ENCODE peak calls at places on chromosomes 4 and X, in eight cellular contexts. One of them, this sample, is unnamed.

GRCh38 chr4:54382623-54383022 is 153.5 kb downstream of the PDGFRA start:
- DNase-seq in GM12878: no peak
- DNase-seq in PC-3: no peak
- DNase-seq in mammary epithelial cell: no peak
- DNase-seq in MM.1S: no peak
- DNase-seq in HepG2: no peak
- DNase-seq in IMR-90: no peak
- DNase-seq in astrocyte: no peak
- DNase-seq in this sample: no peak

GRCh38 chr4:128471576-128471975 is 184.0 kb upstream of the PGRMC2 start:
- DNase-seq in GM12878: no peak
- DNase-seq in PC-3: peak
- DNase-seq in mammary epithelial cell: no peak
- DNase-seq in MM.1S: no peak
- DNase-seq in HepG2: no peak
- DNase-seq in IMR-90: no peak
- DNase-seq in astrocyte: no peak
- DNase-seq in this sample: no peak

GRCh38 chr4:154982187-154983047 is 201.3 kb downstream of the RBM46 start:
- DNase-seq in GM12878: peak
- DNase-seq in PC-3: peak
- DNase-seq in mammary epithelial cell: peak
- DNase-seq in MM.1S: peak
- DNase-seq in HepG2: peak
- DNase-seq in IMR-90: peak
- DNase-seq in astrocyte: peak
- DNase-seq in this sample: peak

GRCh38 chrX:119984652-119985051 is 41.1 kb upstream of the NKAP start:
- DNase-seq in GM12878: no peak
- DNase-seq in PC-3: peak
- DNase-seq in mammary epithelial cell: no peak
- DNase-seq in MM.1S: no peak
- DNase-seq in HepG2: no peak
- DNase-seq in IMR-90: no peak
- DNase-seq in astrocyte: no peak
- DNase-seq in this sample: no peak

GRCh38 chrX:95040104-95040503 is 1366.1 kb downstream of the FAM133A start:
- DNase-seq in GM12878: no peak
- DNase-seq in PC-3: no peak
- DNase-seq in mammary epithelial cell: no peak
- DNase-seq in MM.1S: peak
- DNase-seq in HepG2: no peak
- DNase-seq in IMR-90: no peak
- DNase-seq in astrocyte: no peak
- DNase-seq in this sample: no peak

GRCh38 chrX:133294126-133294525 is 76.0 kb upstream of the TFDP3 start:
- DNase-seq in GM12878: no peak
- DNase-seq in PC-3: no peak
- DNase-seq in mammary epithelial cell: no peak
- DNase-seq in MM.1S: no peak
- DNase-seq in HepG2: no peak
- DNase-seq in IMR-90: no peak
- DNase-seq in astrocyte: peak
- DNase-seq in this sample: no peak

GRCh38 chrX:136176399-136176825 is 29.1 kb downstream of the FHL1 start:
- DNase-seq in GM12878: no peak
- DNase-seq in PC-3: peak
- DNase-seq in mammary epithelial cell: peak
- DNase-seq in MM.1S: no peak
- DNase-seq in HepG2: no peak
- DNase-seq in IMR-90: peak
- DNase-seq in astrocyte: peak
- DNase-seq in this sample: no peak

GRCh38 chrX:41823402-41823801 is 99.4 kb downstream of the GPR82 start:
- DNase-seq in GM12878: no peak
- DNase-seq in PC-3: no peak
- DNase-seq in mammary epithelial cell: no peak
- DNase-seq in MM.1S: no peak
- DNase-seq in HepG2: peak
- DNase-seq in IMR-90: no peak
- DNase-seq in astrocyte: peak
- DNase-seq in this sample: no peak

GRCh38 chrX:147912093-147912801 is 528 bp downstream of the FMR1 start:
- DNase-seq in GM12878: no peak
- DNase-seq in PC-3: peak
- DNase-seq in mammary epithelial cell: peak
- DNase-seq in MM.1S: peak
- DNase-seq in HepG2: no peak
- DNase-seq in IMR-90: peak
- DNase-seq in astrocyte: peak
- DNase-seq in this sample: peak

GRCh38 chrX:135536883-135537282 is 16.4 kb downstream of the INTS6L start:
- DNase-seq in GM12878: no peak
- DNase-seq in PC-3: no peak
- DNase-seq in mammary epithelial cell: no peak
- DNase-seq in MM.1S: no peak
- DNase-seq in HepG2: no peak
- DNase-seq in IMR-90: no peak
- DNase-seq in astrocyte: no peak
- DNase-seq in this sample: no peak

GRCh38 chrX:20066968-20067708 is 49.6 kb downstream of the MAP7D2 start:
- DNase-seq in GM12878: no peak
- DNase-seq in PC-3: peak
- DNase-seq in mammary epithelial cell: peak
- DNase-seq in MM.1S: peak
- DNase-seq in HepG2: peak
- DNase-seq in IMR-90: peak
- DNase-seq in astrocyte: peak
- DNase-seq in this sample: peak

GRCh38 chrX:29890004-29890403 is 325.4 kb upstream of the MAGEB2 start:
- DNase-seq in GM12878: no peak
- DNase-seq in PC-3: no peak
- DNase-seq in mammary epithelial cell: no peak
- DNase-seq in MM.1S: no peak
- DNase-seq in HepG2: no peak
- DNase-seq in IMR-90: peak
- DNase-seq in astrocyte: peak
- DNase-seq in this sample: no peak

GRCh38 chrX:129678176-129678880 is 23.6 kb upstream of the APLN start:
- DNase-seq in GM12878: no peak
- DNase-seq in PC-3: peak
- DNase-seq in mammary epithelial cell: no peak
- DNase-seq in MM.1S: peak
- DNase-seq in HepG2: no peak
- DNase-seq in IMR-90: no peak
- DNase-seq in astrocyte: no peak
- DNase-seq in this sample: no peak

GRCh38 chrX:103533428-103534216 is 14.3 kb upstream of the RAB40A start:
- DNase-seq in GM12878: peak
- DNase-seq in PC-3: peak
- DNase-seq in mammary epithelial cell: peak
- DNase-seq in MM.1S: peak
- DNase-seq in HepG2: peak
- DNase-seq in IMR-90: peak
- DNase-seq in astrocyte: peak
- DNase-seq in this sample: peak

GRCh38 chr4:77852892-77853495 is 9.6 kb upstream of the MRPL1 start:
- DNase-seq in GM12878: peak
- DNase-seq in PC-3: no peak
- DNase-seq in mammary epithelial cell: no peak
- DNase-seq in MM.1S: no peak
- DNase-seq in HepG2: no peak
- DNase-seq in IMR-90: no peak
- DNase-seq in astrocyte: no peak
- DNase-seq in this sample: peak

GRCh38 chr4:159925770-159926169 is 822.9 kb downstream of the RAPGEF2 start:
- DNase-seq in GM12878: no peak
- DNase-seq in PC-3: no peak
- DNase-seq in mammary epithelial cell: no peak
- DNase-seq in MM.1S: no peak
- DNase-seq in HepG2: no peak
- DNase-seq in IMR-90: no peak
- DNase-seq in astrocyte: no peak
- DNase-seq in this sample: no peak

GRCh38 chrX:140503714-140504351 is 1.0 kb downstream of the SOX3 start:
- DNase-seq in GM12878: no peak
- DNase-seq in PC-3: no peak
- DNase-seq in mammary epithelial cell: no peak
- DNase-seq in MM.1S: no peak
- DNase-seq in HepG2: no peak
- DNase-seq in IMR-90: peak
- DNase-seq in astrocyte: peak
- DNase-seq in this sample: no peak

GRCh38 chr4:140127422-140127821 is 26.6 kb downstream of the MAML3 start:
- DNase-seq in GM12878: no peak
- DNase-seq in PC-3: no peak
- DNase-seq in mammary epithelial cell: no peak
- DNase-seq in MM.1S: no peak
- DNase-seq in HepG2: no peak
- DNase-seq in IMR-90: no peak
- DNase-seq in astrocyte: no peak
- DNase-seq in this sample: no peak

GRCh38 chr4:56128231-56128630 is 179.5 kb downstream of the CEP135 start:
- DNase-seq in GM12878: no peak
- DNase-seq in PC-3: peak
- DNase-seq in mammary epithelial cell: peak
- DNase-seq in MM.1S: no peak
- DNase-seq in HepG2: no peak
- DNase-seq in IMR-90: peak
- DNase-seq in astrocyte: peak
- DNase-seq in this sample: no peak

GRCh38 chrX:103356897-103357296 is 591 bp downstream of the TCEAL9 start:
- DNase-seq in GM12878: no peak
- DNase-seq in PC-3: peak
- DNase-seq in mammary epithelial cell: no peak
- DNase-seq in MM.1S: no peak
- DNase-seq in HepG2: no peak
- DNase-seq in IMR-90: no peak
- DNase-seq in astrocyte: no peak
- DNase-seq in this sample: peak

GRCh38 chr4:111699163-111699562 is 446.1 kb upstream of the FAM241A start:
- DNase-seq in GM12878: no peak
- DNase-seq in PC-3: no peak
- DNase-seq in mammary epithelial cell: no peak
- DNase-seq in MM.1S: no peak
- DNase-seq in HepG2: no peak
- DNase-seq in IMR-90: no peak
- DNase-seq in astrocyte: no peak
- DNase-seq in this sample: no peak

DNA sequence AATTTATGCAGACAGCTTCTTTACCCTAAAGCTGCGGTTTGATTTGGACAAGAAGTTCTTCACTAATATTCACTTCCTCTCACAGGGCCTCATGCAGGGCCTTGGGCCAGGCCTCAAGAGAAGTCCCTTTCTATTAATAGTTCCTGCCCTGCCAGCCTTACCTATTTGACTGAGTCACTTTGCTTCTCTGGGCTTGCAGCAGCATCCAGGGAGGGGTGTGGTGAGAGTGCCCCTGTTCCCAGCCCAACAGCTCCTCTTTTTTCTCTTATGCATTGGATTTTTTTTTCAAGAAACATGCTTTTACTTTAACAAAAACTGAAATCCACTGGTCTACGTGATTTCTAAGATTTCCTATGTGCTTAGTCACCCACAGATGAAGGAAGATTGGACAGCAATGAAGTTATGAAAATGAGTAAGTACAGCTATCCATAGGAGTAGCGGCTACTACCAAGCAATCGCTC is 26.7 kb downstream of the FAM156B start:
- DNase-seq in GM12878: peak
- DNase-seq in PC-3: peak
- DNase-seq in mammary epithelial cell: peak
- DNase-seq in MM.1S: peak
- DNase-seq in HepG2: no peak
- DNase-seq in IMR-90: peak
- DNase-seq in astrocyte: peak
- DNase-seq in this sample: no peak
- H3K9ac ChIP-seq in GM12878: no peak
- H3K9ac ChIP-seq in PC-3: peak
- H3K9ac ChIP-seq in mammary epithelial cell: no peak
- H3K9ac ChIP-seq in MM.1S: peak
- H3K9ac ChIP-seq in HepG2: no peak
- H3K9ac ChIP-seq in IMR-90: peak
- H3K9ac ChIP-seq in astrocyte: no peak
- H3K9ac ChIP-seq in this sample: no peak

GRCh38 chr4:7313991-7314390 is 120.7 kb downstream of the PSAPL1 start:
- DNase-seq in GM12878: no peak
- DNase-seq in PC-3: no peak
- DNase-seq in mammary epithelial cell: no peak
- DNase-seq in MM.1S: no peak
- DNase-seq in HepG2: no peak
- DNase-seq in IMR-90: no peak
- DNase-seq in astrocyte: no peak
- DNase-seq in this sample: no peak
- H3K27ac ChIP-seq in GM12878: no peak
- H3K27ac ChIP-seq in PC-3: no peak
- H3K27ac ChIP-seq in mammary epithelial cell: no peak
- H3K27ac ChIP-seq in MM.1S: no peak
- H3K27ac ChIP-seq in HepG2: no peak
- H3K27ac ChIP-seq in IMR-90: no peak
- H3K27ac ChIP-seq in astrocyte: no peak
- H3K27ac ChIP-seq in this sample: no peak

GRCh38 chrX:154695913-154696312 is 42.5 kb upstream of the CTAG2 start:
- DNase-seq in GM12878: no peak
- DNase-seq in PC-3: no peak
- DNase-seq in mammary epithelial cell: no peak
- DNase-seq in MM.1S: no peak
- DNase-seq in HepG2: no peak
- DNase-seq in IMR-90: peak
- DNase-seq in astrocyte: no peak
- DNase-seq in this sample: no peak
- H2AFZ ChIP-seq in GM12878: no peak
- H2AFZ ChIP-seq in PC-3: no peak
- H2AFZ ChIP-seq in mammary epithelial cell: no peak
- H2AFZ ChIP-seq in MM.1S: no peak
- H2AFZ ChIP-seq in HepG2: no peak
- H2AFZ ChIP-seq in IMR-90: peak
- H2AFZ ChIP-seq in astrocyte: no peak
- H2AFZ ChIP-seq in this sample: no peak

DNA sequence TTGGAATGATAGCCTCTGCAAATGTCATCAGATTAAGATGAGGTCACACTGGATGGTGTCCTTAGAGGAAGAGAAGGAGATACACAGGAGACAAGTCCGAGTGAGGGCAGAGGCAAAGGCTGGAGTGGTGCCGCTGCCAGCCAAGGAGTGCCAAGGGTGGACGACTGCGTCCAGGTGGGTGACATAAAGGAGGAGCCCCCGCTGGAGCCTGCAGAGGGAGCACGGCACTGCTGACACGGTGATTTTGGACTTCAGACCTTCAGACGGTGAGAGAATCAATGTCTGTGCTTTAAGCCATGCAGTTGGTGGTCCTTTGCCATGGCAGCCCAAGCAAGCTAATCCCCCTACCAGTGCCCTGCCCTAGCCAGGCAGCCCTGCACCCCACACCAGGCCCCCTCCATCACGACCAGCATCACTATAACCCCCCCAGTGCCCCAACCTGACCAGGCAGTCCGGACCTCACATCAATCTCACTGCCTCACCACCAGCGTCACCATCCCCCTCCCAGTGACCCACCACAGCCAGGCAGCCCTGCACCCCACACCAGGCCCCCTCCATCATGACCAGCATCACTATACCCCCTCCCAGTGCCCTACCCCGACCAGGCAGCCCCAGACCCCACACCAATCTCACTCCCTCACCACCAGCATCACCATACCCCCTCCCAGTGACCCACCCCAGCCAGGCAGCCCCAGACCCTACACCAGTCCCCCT is 130.0 kb downstream of the HMX1 start:
- DNase-seq in GM12878: no peak
- DNase-seq in PC-3: no peak
- DNase-seq in mammary epithelial cell: no peak
- DNase-seq in MM.1S: no peak
- DNase-seq in HepG2: no peak
- DNase-seq in IMR-90: no peak
- DNase-seq in astrocyte: no peak
- DNase-seq in this sample: no peak
- H3K9ac ChIP-seq in GM12878: no peak
- H3K9ac ChIP-seq in PC-3: no peak
- H3K9ac ChIP-seq in mammary epithelial cell: no peak
- H3K9ac ChIP-seq in MM.1S: no peak
- H3K9ac ChIP-seq in HepG2: no peak
- H3K9ac ChIP-seq in IMR-90: no peak
- H3K9ac ChIP-seq in astrocyte: no peak
- H3K9ac ChIP-seq in this sample: no peak

This sample was measured in DND-41.